ENCODE peak calls at places on chromosomes 1 and 21, in five cellular contexts. One of them, this sample, is unnamed. For H3K4me1, the result is how much of the 10 kb centered on the place peaks cover.

GRCh38 chr1:25893072-25893604 is 13.1 kb downstream of the STMN1 start:
- DNase-seq in psoas muscle: no peak
- DNase-seq in fibroblast of lung: peak
- DNase-seq in adipocyte: no peak
- DNase-seq in mucosa of descending colon: no peak
- DNase-seq in this sample: no peak

GRCh38 chr1:75083848-75084514 is 50.2 kb upstream of the LHX8 start:
- DNase-seq in psoas muscle: no peak
- DNase-seq in fibroblast of lung: peak
- DNase-seq in adipocyte: peak
- DNase-seq in mucosa of descending colon: no peak
- DNase-seq in this sample: no peak

GRCh38 chr21:38613686-38614085 is 115.4 kb upstream of the ERG start:
- DNase-seq in psoas muscle: no peak
- DNase-seq in fibroblast of lung: no peak
- DNase-seq in adipocyte: no peak
- DNase-seq in mucosa of descending colon: no peak
- DNase-seq in this sample: no peak

GRCh38 chr1:45769261-45769932 is 18.9 kb upstream of the IPP start:
- DNase-seq in psoas muscle: peak
- DNase-seq in fibroblast of lung: peak
- DNase-seq in adipocyte: peak
- DNase-seq in mucosa of descending colon: no peak
- DNase-seq in this sample: no peak

GRCh38 chr1:28983509-28984310 is 69.3 kb downstream of the EPB41 start:
- DNase-seq in psoas muscle: peak
- DNase-seq in fibroblast of lung: no peak
- DNase-seq in adipocyte: no peak
- DNase-seq in mucosa of descending colon: no peak
- DNase-seq in this sample: no peak

GRCh38 chr1:27876341-27877114 is 4.2 kb downstream of the THEMIS2 start:
- DNase-seq in psoas muscle: no peak
- DNase-seq in fibroblast of lung: no peak
- DNase-seq in adipocyte: no peak
- DNase-seq in mucosa of descending colon: peak
- DNase-seq in this sample: no peak

GRCh38 chr1:160428053-160428452 is 27.7 kb downstream of the VANGL2 start:
- DNase-seq in psoas muscle: no peak
- DNase-seq in fibroblast of lung: peak
- DNase-seq in adipocyte: no peak
- DNase-seq in mucosa of descending colon: no peak
- DNase-seq in this sample: no peak

GRCh38 chr1:16075337-16076002 is 2.0 kb upstream of the FAM131C start:
- DNase-seq in psoas muscle: no peak
- DNase-seq in fibroblast of lung: peak
- DNase-seq in adipocyte: peak
- DNase-seq in mucosa of descending colon: no peak
- DNase-seq in this sample: peak

GRCh38 chr1:196651637-196652215 is at the start of gene CFH:
- DNase-seq in psoas muscle: no peak
- DNase-seq in fibroblast of lung: peak
- DNase-seq in adipocyte: peak
- DNase-seq in mucosa of descending colon: no peak
- DNase-seq in this sample: no peak

GRCh38 chr1:108142773-108143394 is 57.3 kb downstream of the SLC25A24 start:
- DNase-seq in psoas muscle: no peak
- DNase-seq in fibroblast of lung: peak
- DNase-seq in adipocyte: peak
- DNase-seq in mucosa of descending colon: no peak
- DNase-seq in this sample: no peak

GRCh38 chr1:97334454-97334853 is 586.4 kb downstream of the DPYD start:
- DNase-seq in psoas muscle: no peak
- DNase-seq in fibroblast of lung: peak
- DNase-seq in adipocyte: peak
- DNase-seq in mucosa of descending colon: no peak
- DNase-seq in this sample: no peak

GRCh38 chr1:56291374-56291841 is 288.0 kb downstream of the PLPP3 start:
- DNase-seq in psoas muscle: peak
- DNase-seq in fibroblast of lung: no peak
- DNase-seq in adipocyte: peak
- DNase-seq in mucosa of descending colon: no peak
- DNase-seq in this sample: peak

GRCh38 chr21:41171210-41171609 is 3.2 kb downstream of the BACE2 start:
- DNase-seq in psoas muscle: no peak
- DNase-seq in fibroblast of lung: peak
- DNase-seq in adipocyte: no peak
- DNase-seq in mucosa of descending colon: no peak
- DNase-seq in this sample: no peak

GRCh38 chr1:34786521-34787325 is 5.7 kb downstream of the GJB3 start:
- DNase-seq in psoas muscle: peak
- DNase-seq in fibroblast of lung: peak
- DNase-seq in adipocyte: peak
- DNase-seq in mucosa of descending colon: no peak
- DNase-seq in this sample: peak

GRCh38 chr1:112557385-112557784 is 48.6 kb downstream of the WNT2B start:
- DNase-seq in psoas muscle: no peak
- DNase-seq in fibroblast of lung: peak
- DNase-seq in adipocyte: peak
- DNase-seq in mucosa of descending colon: no peak
- DNase-seq in this sample: no peak

GRCh38 chr1:166132496-166132895 is 34.3 kb downstream of the FAM78B start:
- DNase-seq in psoas muscle: no peak
- DNase-seq in fibroblast of lung: peak
- DNase-seq in adipocyte: no peak
- DNase-seq in mucosa of descending colon: no peak
- DNase-seq in this sample: no peak

GRCh38 chr1:228174482-228175315 is 9.1 kb downstream of the IBA57 start:
- DNase-seq in psoas muscle: no peak
- DNase-seq in fibroblast of lung: no peak
- DNase-seq in adipocyte: peak
- DNase-seq in mucosa of descending colon: peak
- DNase-seq in this sample: peak

GRCh38 chr1:151516031-151516511 is 4.9 kb downstream of the CGN start:
- DNase-seq in psoas muscle: no peak
- DNase-seq in fibroblast of lung: peak
- DNase-seq in adipocyte: no peak
- DNase-seq in mucosa of descending colon: no peak
- DNase-seq in this sample: no peak

GRCh38 chr1:212689758-212690540 is 9.7 kb downstream of the BATF3 start:
- DNase-seq in psoas muscle: no peak
- DNase-seq in fibroblast of lung: no peak
- DNase-seq in adipocyte: no peak
- DNase-seq in mucosa of descending colon: no peak
- DNase-seq in this sample: no peak

GRCh38 chr1:224356685-224357625 is at the start of gene CNIH4:
- DNase-seq in psoas muscle: peak
- DNase-seq in fibroblast of lung: peak
- DNase-seq in adipocyte: peak
- DNase-seq in mucosa of descending colon: peak
- DNase-seq in this sample: peak

GRCh38 chr1:6495041-6495441 is 3.6 kb upstream of the PLEKHG5 start:
- DNase-seq in psoas muscle: no peak
- DNase-seq in fibroblast of lung: no peak
- DNase-seq in adipocyte: no peak
- DNase-seq in mucosa of descending colon: no peak
- DNase-seq in this sample: peak

GRCh38 chr1:39632491-39633417 is 6.7 kb downstream of the HEYL start:
- DNase-seq in psoas muscle: peak
- DNase-seq in fibroblast of lung: peak
- DNase-seq in adipocyte: peak
- DNase-seq in mucosa of descending colon: no peak
- DNase-seq in this sample: peak
- H3K4me1 ChIP-seq in psoas muscle: under half
- H3K4me1 ChIP-seq in fibroblast of lung: under half
- H3K4me1 ChIP-seq in adipocyte: under half
- H3K4me1 ChIP-seq in mucosa of descending colon: under half
- H3K4me1 ChIP-seq in this sample: under half

GRCh38 chr1:220880367-220880680 is 1.1 kb downstream of the HLX start:
- DNase-seq in psoas muscle: no peak
- DNase-seq in fibroblast of lung: no peak
- DNase-seq in adipocyte: peak
- DNase-seq in mucosa of descending colon: no peak
- DNase-seq in this sample: no peak

GRCh38 chr1:220880726-220881506 is 1.7 kb downstream of the HLX start:
- DNase-seq in psoas muscle: peak
- DNase-seq in fibroblast of lung: peak
- DNase-seq in adipocyte: no peak
- DNase-seq in mucosa of descending colon: peak
- DNase-seq in this sample: peak

GRCh38 chr1:220884109-220884980 is 5.1 kb downstream of the HLX start:
- DNase-seq in psoas muscle: no peak
- DNase-seq in fibroblast of lung: no peak
- DNase-seq in adipocyte: no peak
- DNase-seq in mucosa of descending colon: no peak
- DNase-seq in this sample: no peak

GRCh38 chr1:220879509-220880366 is 495 bp downstream of the HLX start:
- DNase-seq in psoas muscle: peak
- DNase-seq in fibroblast of lung: peak
- DNase-seq in adipocyte: peak
- DNase-seq in mucosa of descending colon: peak
- DNase-seq in this sample: peak

DNA sequence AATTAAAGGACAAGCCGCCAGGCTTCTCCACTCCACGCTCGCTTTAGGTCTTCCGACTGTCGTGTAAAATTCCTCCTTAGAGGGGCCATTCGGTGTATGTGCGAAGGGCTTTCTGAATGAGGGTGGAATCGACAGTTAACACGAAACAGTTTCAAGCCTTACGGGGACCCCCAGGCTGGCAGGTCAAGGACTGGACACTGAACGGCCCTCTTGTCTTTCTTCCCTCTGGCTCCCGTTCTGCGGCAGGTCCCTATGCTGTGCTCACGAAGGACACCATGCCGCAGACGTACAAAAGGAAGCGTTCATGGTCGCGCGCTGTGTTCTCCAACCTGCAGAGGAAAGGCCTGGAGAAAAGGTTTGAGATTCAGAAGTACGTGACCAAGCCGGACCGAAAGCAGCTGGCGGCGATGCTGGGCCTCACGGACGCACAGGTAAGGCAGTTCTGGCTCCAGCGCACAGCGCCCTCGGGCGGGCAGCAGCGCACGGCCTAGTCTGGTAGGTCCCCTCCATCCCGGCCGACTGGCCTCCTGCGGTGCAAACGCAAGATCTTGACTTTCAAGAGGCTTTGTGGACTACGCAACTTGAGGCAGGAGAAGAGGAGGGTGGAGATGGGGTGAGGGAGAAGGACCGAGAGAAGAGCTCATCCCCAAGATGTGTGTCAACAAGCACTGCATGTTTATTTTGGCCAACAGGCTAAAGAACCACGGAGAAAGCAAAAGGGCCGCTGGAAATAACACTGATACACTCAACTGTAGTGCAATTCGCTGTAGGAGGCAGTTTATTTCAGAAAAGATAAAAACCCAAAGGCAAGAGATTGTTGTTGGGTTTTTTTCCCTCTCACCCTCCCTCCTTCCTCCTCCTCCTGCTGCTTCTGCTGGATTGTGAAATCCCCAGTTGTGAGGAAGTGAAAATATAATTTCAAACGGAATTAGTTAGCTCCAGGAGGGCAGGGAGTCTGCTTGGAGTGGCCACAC is 3.0 kb downstream of the HLX start:
- DNase-seq in psoas muscle: peak
- DNase-seq in fibroblast of lung: no peak
- DNase-seq in adipocyte: peak
- DNase-seq in mucosa of descending colon: peak
- DNase-seq in this sample: no peak
- H3K4me3 ChIP-seq in psoas muscle: peak
- H3K4me3 ChIP-seq in fibroblast of lung: peak
- H3K4me3 ChIP-seq in adipocyte: peak
- H3K4me3 ChIP-seq in mucosa of descending colon: no peak
- H3K4me3 ChIP-seq in this sample: no peak

GRCh38 chr1:193183019-193183643 is 3.3 kb downstream of the B3GALT2 start:
- DNase-seq in psoas muscle: no peak
- DNase-seq in fibroblast of lung: peak
- DNase-seq in adipocyte: peak
- DNase-seq in mucosa of descending colon: no peak
- DNase-seq in this sample: no peak

GRCh38 chr1:193179094-193179493 is 7.3 kb downstream of the B3GALT2 start:
- DNase-seq in psoas muscle: no peak
- DNase-seq in fibroblast of lung: no peak
- DNase-seq in adipocyte: no peak
- DNase-seq in mucosa of descending colon: no peak
- DNase-seq in this sample: no peak

GRCh38 chr1:193184776-193185175 is 1.6 kb downstream of the B3GALT2 start:
- DNase-seq in psoas muscle: no peak
- DNase-seq in fibroblast of lung: no peak
- DNase-seq in adipocyte: no peak
- DNase-seq in mucosa of descending colon: no peak
- DNase-seq in this sample: no peak

GRCh38 chr1:193181526-193181925 is 4.9 kb downstream of the B3GALT2 start:
- DNase-seq in psoas muscle: no peak
- DNase-seq in fibroblast of lung: peak
- DNase-seq in adipocyte: no peak
- DNase-seq in mucosa of descending colon: no peak
- DNase-seq in this sample: no peak

DNA sequence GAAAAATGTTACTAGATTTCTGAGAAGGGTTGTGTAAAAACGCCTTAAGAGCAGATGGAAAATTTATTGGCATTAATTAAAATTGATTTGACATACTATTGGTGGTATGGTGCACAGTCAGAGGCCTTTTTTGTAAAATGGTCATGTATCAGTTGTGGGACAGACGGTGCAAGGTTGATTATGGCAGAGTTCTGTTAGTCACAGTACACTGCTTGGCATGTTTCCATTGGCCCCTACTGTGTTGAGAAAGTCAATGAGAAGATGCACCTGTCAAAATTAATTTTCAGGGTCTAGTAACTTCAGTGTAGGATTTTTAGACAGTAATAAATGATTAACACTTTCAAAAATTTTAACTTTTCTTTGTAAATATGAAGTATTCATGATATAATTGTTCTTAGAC is 4.4 kb downstream of the B3GALT2 start:
- DNase-seq in psoas muscle: no peak
- DNase-seq in fibroblast of lung: peak
- DNase-seq in adipocyte: no peak
- DNase-seq in mucosa of descending colon: no peak
- DNase-seq in this sample: no peak
- H3K4me1 ChIP-seq in psoas muscle: under half
- H3K4me1 ChIP-seq in fibroblast of lung: under half
- H3K4me1 ChIP-seq in adipocyte: under half
- H3K4me1 ChIP-seq in mucosa of descending colon: under half
- H3K4me1 ChIP-seq in this sample: under half

DNA sequence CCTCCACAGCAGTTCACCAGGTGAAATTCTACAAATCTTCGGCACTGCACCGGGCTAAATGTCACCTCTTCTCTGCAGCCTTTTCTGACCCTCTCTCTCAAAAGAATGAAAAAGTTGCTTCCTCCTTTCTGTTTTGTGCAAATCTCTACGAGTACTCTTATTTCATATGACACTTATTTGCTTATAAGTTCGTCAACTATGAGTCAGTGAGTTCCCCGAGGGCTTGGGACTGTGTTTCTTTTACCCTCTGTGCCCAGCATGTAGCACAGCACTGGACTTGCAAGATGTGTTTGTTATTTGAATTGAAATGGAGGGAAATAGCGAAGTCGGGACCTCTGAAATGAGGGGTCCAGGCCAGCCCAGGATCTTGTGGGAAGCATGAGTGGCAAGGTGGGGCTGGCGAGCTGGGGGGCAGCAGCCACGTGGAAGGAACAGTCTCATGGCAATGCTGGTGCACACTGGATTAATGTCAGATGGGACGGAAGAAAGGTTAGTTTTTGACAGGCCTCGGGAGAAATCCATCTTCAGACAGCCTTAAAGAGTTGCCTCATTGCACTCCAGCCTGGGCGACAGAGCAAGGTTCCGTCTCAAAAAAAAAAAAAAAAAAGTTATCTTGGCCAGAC is 6.2 kb downstream of the SLC6A9 start:
- DNase-seq in psoas muscle: no peak
- DNase-seq in fibroblast of lung: no peak
- DNase-seq in adipocyte: no peak
- DNase-seq in mucosa of descending colon: peak
- DNase-seq in this sample: no peak
- H3K4me3 ChIP-seq in psoas muscle: no peak
- H3K4me3 ChIP-seq in fibroblast of lung: no peak
- H3K4me3 ChIP-seq in adipocyte: no peak
- H3K4me3 ChIP-seq in mucosa of descending colon: no peak
- H3K4me3 ChIP-seq in this sample: no peak

This sample was measured in ovary.